ENCODE peak calls at places on chromosomes 6 and 20, in five cellular contexts. Y is trophoblast cell, G is neuronal stem cell, D is mesenchymal stem cell, N is H1. R is an unnamed sample.

GRCh38 chr6:82015043-82015442 is 232.5 kb downstream of the IBTK start:
- DNase-seq in G (no peak), D (peak; percentile 17), Y (no peak), N (no peak), R (no peak)

GRCh38 chr6:19463250-19463649 is 373.9 kb upstream of the ID4 start:
- DNase-seq in G (no peak), D (no peak), Y (no peak), N (no peak), R (no peak)

GRCh38 chr20:60935971-60936370 is 316.1 kb upstream of the CDH4 start:
- DNase-seq in Y (no peak), G (no peak), N (no peak), D (no peak), R (no peak)

GRCh38 chr6:125888989-125889656 is 67.4 kb upstream of the HINT3 start:
- DNase-seq in G (peak; percentile 39), N (no peak), D (peak; percentile 43), Y (peak; percentile 33), R (peak; percentile 51)

GRCh38 chr20:23588434-23589403 is 17.0 kb downstream of the CST9 start:
- DNase-seq in D (no peak), Y (no peak), G (no peak), N (no peak), R (no peak)

GRCh38 chr6:32462609-32463008 is 22.9 kb downstream of the HLA-DRA start:
- DNase-seq in D (no peak), G (no peak), Y (no peak), N (no peak), R (no peak)

GRCh38 chr6:34152806-34153565 is 7.1 kb upstream of the GRM4 start:
- DNase-seq in N (no peak), Y (no peak), G (no peak), D (no peak), R (no peak)

GRCh38 chr20:25622049-25622448 is 1.8 kb downstream of the NANP start:
- DNase-seq in D (no peak), N (no peak), Y (no peak), G (no peak), R (no peak)

GRCh38 chr20:37880726-37881591 is 22.0 kb upstream of the VSTM2L start:
- DNase-seq in G (no peak), Y (peak; percentile 33), D (no peak), N (no peak), R (no peak)

GRCh38 chr6:45212976-45213375 is 115.2 kb upstream of the RUNX2 start:
- DNase-seq in G (no peak), Y (no peak), N (no peak), D (no peak), R (no peak)

GRCh38 chr6:32204268-32204715 is 11.8 kb upstream of the GPSM3 start:
- DNase-seq in G (no peak), D (no peak), Y (no peak), N (no peak), R (no peak)

GRCh38 chr6:131923356-131923755 is 27.8 kb downstream of the CCN2 start:
- DNase-seq in G (peak; percentile 72), N (no peak), D (peak; percentile 59), Y (peak; percentile 69), R (peak; percentile 79)

GRCh38 chr6:119129968-119130484 is 51.6 kb upstream of the FAM184A start:
- DNase-seq in G (no peak), N (no peak), Y (peak; percentile 27), D (peak; percentile 71), R (no peak)

GRCh38 chr6:133352046-133352445 is 110.9 kb downstream of the EYA4 start:
- DNase-seq in Y (no peak), N (no peak), D (no peak), G (no peak), R (no peak)

GRCh38 chr6:87393026-87393622 is 14.6 kb upstream of the CFAP206 start:
- DNase-seq in Y (peak; percentile 23), D (peak; percentile 73), G (peak; percentile 56), N (no peak), R (no peak)

GRCh38 chr20:58585753-58586540 is 65.1 kb upstream of the STX16 start:
- DNase-seq in N (no peak), Y (no peak), G (no peak), D (peak; percentile 23), R (no peak)

GRCh38 chr6:129849456-129849855 is 11.7 kb downstream of the TMEM244 start:
- DNase-seq in Y (no peak), N (no peak), G (no peak), D (peak; percentile 61), R (no peak)

GRCh38 chr6:33771342-33772113 is 17.4 kb downstream of the LEMD2 start:
- DNase-seq in G (peak; percentile 77), D (peak; percentile 96), Y (peak; percentile 84), N (peak; percentile 86), R (peak; percentile 92)

GRCh38 chr6:82183642-82184282 is 63.8 kb downstream of the IBTK start:
- DNase-seq in Y (no peak), N (no peak), D (no peak), G (no peak), R (no peak)

GRCh38 chr20:45801851-45802250 is 10.1 kb downstream of the DNTTIP1 start:
- DNase-seq in G (no peak), Y (no peak), N (no peak), D (no peak), R (no peak)

GRCh38 chr6:140537211-140537610 is 1162.8 kb upstream of the CITED2 start:
- DNase-seq in G (no peak), N (no peak), D (peak; percentile 43), Y (peak; percentile 3), R (no peak)

GRCh38 chr6:33547499-33547898 is 32.6 kb downstream of the BAK1 start:
- DNase-seq in G (no peak), Y (no peak), D (no peak), N (no peak), R (no peak)

GRCh38 chr6:134482585-134483346 is 164.9 kb upstream of the SGK1 start:
- DNase-seq in D (no peak), G (no peak), N (no peak), Y (no peak), R (no peak)

GRCh38 chr6:42168650-42169049 is 4.5 kb upstream of the GUCA1A start:
- DNase-seq in Y (no peak), D (no peak), G (no peak), N (no peak), R (no peak)

GRCh38 chr6:43657221-43657802 is 12.5 kb downstream of the RSPH9 start:
- DNase-seq in G (no peak), D (no peak), N (no peak), Y (no peak), R (no peak)

GRCh38 chr20:59399426-59400099 is 99.2 kb downstream of the EDN3 start:
- DNase-seq in Y (no peak), N (no peak), G (no peak), D (no peak), R (no peak)

GRCh38 chr6:124830506-124830905 is 131.7 kb upstream of the RNF217 start:
- DNase-seq in D (no peak), G (no peak), Y (no peak), N (no peak), R (no peak)

GRCh38 chr6:124829822-124830221 is 132.4 kb upstream of the RNF217 start:
- DNase-seq in Y (no peak), N (no peak), D (no peak), G (no peak), R (no peak)
- H2BK12ac ChIP-seq in Y (no peak overlapping the region), N (no peak overlapping the region), D (no peak overlapping the region), G (no peak overlapping the region), R (no peak overlapping the region)

GRCh38 chr20:41023549-41023948 is 5.1 kb upstream of the TOP1 start:
- DNase-seq in Y (no peak), G (no peak), D (no peak), N (no peak), R (no peak)
- H4K8ac ChIP-seq in Y (no peak overlapping the region), G (no peak overlapping the region), D (no peak overlapping the region), N (no peak overlapping the region), R (no peak overlapping the region)

GRCh38 chr6:25927721-25928359 is 2.7 kb downstream of the SLC17A2 start:
- DNase-seq in D (peak; percentile 24), G (no peak), N (no peak), Y (no peak), R (no peak)
- H2BK12ac ChIP-seq in D (no peak overlapping the region), G (no peak overlapping the region), N (no peak overlapping the region), Y (no peak overlapping the region), R (no peak overlapping the region)

GRCh38 chr6:126945150-126945549 is 173.3 kb upstream of the RSPO3 start:
- DNase-seq in Y (no peak), D (no peak), G (no peak), N (no peak), R (no peak)
- H4K8ac ChIP-seq in Y (no peak overlapping the region), D (no peak overlapping the region), G (no peak overlapping the region), N (no peak overlapping the region), R (no peak overlapping the region)

GRCh38 chr20:13428684-13429083 is 207.6 kb downstream of the ISM1 start:
- DNase-seq in D (no peak), G (no peak), N (no peak), Y (no peak), R (no peak)

GRCh38 chr20:13426870-13427269 is 205.8 kb downstream of the ISM1 start:
- DNase-seq in Y (peak; percentile 20), G (no peak), D (no peak), N (no peak), R (no peak)

GRCh38 chr20:13430346-13431002 is 208.3 kb downstream of the TASP1 start:
- DNase-seq in D (no peak), Y (no peak), N (no peak), G (no peak), R (no peak)

GRCh38 chr20:13436530-13436929 is 202.2 kb downstream of the TASP1 start:
- DNase-seq in N (no peak), G (no peak), Y (no peak), D (no peak), R (no peak)

DNA sequence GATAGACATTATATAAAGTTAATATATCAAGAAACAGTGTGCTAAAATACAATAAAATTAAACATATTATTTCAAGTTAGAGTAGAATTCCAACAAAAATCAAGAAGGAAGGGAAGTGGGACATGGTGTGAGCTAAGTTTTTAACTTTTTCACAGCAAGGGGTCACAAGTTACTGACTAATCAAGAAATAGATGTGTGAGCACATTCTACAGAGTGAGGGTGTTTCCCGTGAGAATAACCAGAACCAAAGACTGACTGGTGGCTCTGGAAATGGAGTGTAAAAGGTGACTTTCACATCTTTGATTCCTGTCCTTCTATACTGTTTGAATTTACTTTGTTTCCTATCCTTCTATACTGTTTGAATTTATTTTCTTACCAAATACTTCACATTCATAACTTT is 206.6 kb downstream of the TASP1 start:
- DNase-seq in D (peak; percentile 22), G (no peak), N (no peak), Y (no peak), R (no peak)
- H2BK12ac ChIP-seq in D (no peak overlapping the region), G (no peak overlapping the region), N (no peak overlapping the region), Y (no peak overlapping the region), R (no peak overlapping the region)

GRCh38 chr6:16964553-16965499 is 137.0 kb upstream of the STMND1 start:
- DNase-seq in G (peak; percentile 72), Y (peak; percentile 62), D (peak; percentile 78), N (peak; percentile 71), R (peak; percentile 91)
- H4K8ac ChIP-seq in G (no peak overlapping the region), Y (no peak overlapping the region), D (peak overlapping the region; percentile 12), N (no peak overlapping the region), R (no peak overlapping the region)

GRCh38 chr6:5130135-5130866 is 45.2 kb downstream of the PPP1R3G start:
- DNase-seq in N (no peak), D (no peak), Y (no peak), G (no peak), R (no peak)
- H2BK12ac ChIP-seq in N (no peak overlapping the region), D (no peak overlapping the region), Y (peak overlapping the region; percentile 1), G (no peak overlapping the region), R (no peak overlapping the region)

R was measured in H9.